ENCODE peak calls at places on chromosomes 3 and 15, in four cellular contexts. R, A, P and C are unnamed samples.
A peak's percentile ranks its signal among the peaks of the same experiment; 100 is the strongest.

GRCh38 chr15:83556068-83556467 is 97.9 kb upstream of the ADAMTSL3 start:
- DNase-seq in R (no peak), A (no peak), P (no peak), C (no peak)

GRCh38 chr3:153462550-153462949 is 300.5 kb downstream of the RAP2B start:
- DNase-seq in R (no peak), A (no peak), P (no peak), C (no peak)

GRCh38 chr15:96343529-96344072 is 13.1 kb downstream of the NR2F2 start:
- DNase-seq in R (no peak), A (no peak), P (no peak), C (no peak)

GRCh38 chr3:197372076-197372661 is 73.8 kb upstream of the DLG1 start:
- DNase-seq in R (peak; percentile 70), A (peak; percentile 76), P (peak; percentile 97), C (peak; percentile 72)

GRCh38 chr15:84949845-84950569 is 31.6 kb upstream of the PDE8A start:
- DNase-seq in R (no peak), A (peak; percentile 26), P (peak; percentile 28), C (no peak)

GRCh38 chr3:175535351-175535750 is 676.2 kb downstream of the NAALADL2 start:
- DNase-seq in R (no peak), A (no peak), P (no peak), C (no peak)

GRCh38 chr3:53846134-53846850 is at the start of the genes CHDH and IL17RB:
- DNase-seq in R (no peak), A (no peak), P (no peak), C (no peak)

GRCh38 chr3:85030052-85030451 is 71.3 kb downstream of the CADM2 start:
- DNase-seq in R (no peak), A (no peak), P (no peak), C (no peak)

GRCh38 chr3:184477940-184478339 is 83.6 kb upstream of the EPHB3 start:
- DNase-seq in R (no peak), A (no peak), P (no peak), C (no peak)

GRCh38 chr15:75723847-75724660 is 11.4 kb upstream of the CSPG4 start:
- DNase-seq in R (peak; percentile 85), A (peak; percentile 96), P (peak; percentile 94), C (peak; percentile 87)

GRCh38 chr3:44065741-44066140 is 175.9 kb upstream of the TOPAZ1 start:
- DNase-seq in R (no peak), A (no peak), P (no peak), C (no peak)

GRCh38 chr3:12224181-12225147 is 64.4 kb upstream of the PPARG start:
- DNase-seq in R (peak; percentile 38), A (peak; percentile 98), P (peak; percentile 18), C (no peak)

GRCh38 chr3:7015683-7016440 is 154.9 kb downstream of the GRM7 start:
- DNase-seq in R (no peak), A (no peak), P (no peak), C (no peak)

GRCh38 chr3:197168606-197169005 is 129.8 kb downstream of the DLG1 start:
- DNase-seq in R (peak; percentile 14), A (peak; percentile 64), P (peak; percentile 81), C (peak; percentile 60)

GRCh38 chr3:114319453-114319852 is 25.6 kb downstream of the TIGIT start:
- DNase-seq in R (peak; percentile 49), A (peak; percentile 26), P (peak; percentile 56), C (peak; percentile 51)

GRCh38 chr15:27036210-27036609 is 65.2 kb downstream of the GABRG3 start:
- DNase-seq in R (no peak), A (no peak), P (no peak), C (no peak)

GRCh38 chr15:96038650-96039049 is 291.9 kb upstream of the NR2F2 start:
- DNase-seq in R (peak; percentile 27), A (no peak), P (no peak), C (no peak)

GRCh38 chr3:120705851-120706582 is 24.0 kb upstream of the HGD start:
- DNase-seq in R (no peak), A (no peak), P (peak; percentile 51), C (no peak)

GRCh38 chr15:93037341-93038063 is 51.5 kb downstream of the RGMA start:
- DNase-seq in R (peak; percentile 39), A (peak; percentile 64), P (peak; percentile 52), C (peak; percentile 24)

GRCh38 chr3:112685435-112685834 is 44.5 kb upstream of the CCDC80 start:
- DNase-seq in R (peak; percentile 94), A (peak; percentile 55), P (peak; percentile 93), C (peak; percentile 98)

GRCh38 chr3:117399311-117400068 is 689.9 kb downstream of the TUSC7 start:
- DNase-seq in R (peak; percentile 38), A (peak; percentile 30), P (peak; percentile 29), C (no peak)

GRCh38 chr3:117404756-117405155 is 695.2 kb downstream of the TUSC7 start:
- DNase-seq in R (no peak), A (no peak), P (no peak), C (no peak)

GRCh38 chr3:117404153-117404552 is 694.6 kb downstream of the TUSC7 start:
- DNase-seq in R (no peak), A (peak; percentile 1), P (no peak), C (no peak)

GRCh38 chr3:117398166-117398954 is 688.8 kb downstream of the TUSC7 start:
- DNase-seq in R (no peak), A (no peak), P (no peak), C (no peak)

DNA sequence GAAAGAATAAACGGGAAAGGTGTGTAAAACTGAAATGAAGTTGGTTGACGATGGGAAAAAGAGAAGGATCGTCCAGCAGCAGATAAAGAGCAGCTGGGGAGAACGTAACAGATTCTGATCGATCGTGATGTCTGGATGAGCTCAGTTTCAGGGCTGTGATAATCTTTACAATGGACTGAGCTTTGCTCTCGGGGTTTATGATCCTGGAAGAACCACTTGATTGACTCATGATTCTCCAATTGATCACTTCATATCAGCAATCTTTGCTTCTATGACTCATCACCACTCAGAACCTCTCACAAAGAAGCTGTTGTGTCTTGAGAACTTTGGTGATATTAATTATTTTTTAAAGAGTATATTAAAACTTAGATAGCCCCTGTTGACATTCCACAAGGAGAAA is 690.7 kb downstream of the TUSC7 start:
- DNase-seq in R (no peak), A (no peak), P (no peak), C (no peak)
- H3K4me3 ChIP-seq in R (no peak overlapping the region), A (no peak overlapping the region), P (no peak overlapping the region), C (no peak overlapping the region)

GRCh38 chr3:126703512-126704493 is at the start of gene CHCHD6:
- DNase-seq in R (peak; percentile 94), A (peak; percentile 97), P (peak; percentile 93), C (peak; percentile 90)
- TF ChIP-seq CTCF in R (no peak), A (no peak), P (no peak), C (peak; percentile 25)

GRCh38 chr3:37925157-37925556 is 63.5 kb downstream of the CTDSPL start:
- DNase-seq in R (no peak), A (no peak), P (no peak), C (no peak)

GRCh38 chr3:37921025-37921424 is 59.3 kb downstream of the CTDSPL start:
- DNase-seq in R (no peak), A (no peak), P (no peak), C (no peak)

GRCh38 chr3:37924453-37924852 is 62.8 kb downstream of the CTDSPL start:
- DNase-seq in R (no peak), A (no peak), P (peak; percentile 51), C (no peak)

GRCh38 chr3:37923576-37923926 is 61.9 kb downstream of the CTDSPL start:
- DNase-seq in R (no peak), A (no peak), P (no peak), C (no peak)

DNA sequence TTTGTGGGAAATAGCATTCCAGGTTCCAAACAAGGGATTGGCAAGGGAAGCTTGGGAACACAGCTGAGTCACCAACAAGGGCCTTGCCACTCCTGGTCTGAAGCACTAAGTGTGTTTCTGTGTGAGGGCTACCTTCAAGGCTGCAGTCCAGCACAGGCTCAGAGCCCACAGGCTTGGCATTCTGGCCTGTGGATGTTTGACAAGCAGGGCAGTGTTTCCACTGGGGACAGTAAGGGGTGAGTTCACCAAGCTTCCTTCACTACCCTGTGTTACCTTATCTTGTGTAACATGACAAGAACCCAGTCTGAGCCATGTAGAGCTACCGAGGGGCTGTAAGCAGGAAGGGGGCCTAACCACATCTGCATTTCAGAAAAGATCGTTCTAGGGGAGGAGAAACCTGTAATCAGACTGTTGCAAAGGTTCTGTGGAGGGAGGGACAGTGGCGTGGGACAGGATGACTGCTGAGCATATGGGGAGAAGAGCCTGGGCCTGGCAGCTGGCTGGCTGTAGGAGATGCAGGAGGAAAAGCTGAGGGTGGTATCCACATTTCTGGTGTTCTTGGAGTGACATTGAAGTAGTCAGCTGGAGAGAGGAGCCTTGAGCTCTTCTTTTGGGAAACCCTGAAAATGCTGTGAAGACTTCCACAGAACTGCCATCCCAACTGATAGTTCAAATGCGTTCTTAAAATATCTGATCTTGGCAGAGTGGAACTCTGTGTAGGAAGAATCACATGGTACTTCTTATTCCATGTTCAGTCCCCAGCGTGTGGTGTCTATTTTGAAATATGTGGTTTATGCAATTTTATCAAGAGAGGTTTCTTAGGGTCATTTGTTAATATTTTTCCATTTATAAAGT is 61.3 kb downstream of the CTDSPL start:
- DNase-seq in R (peak; percentile 49), A (peak; percentile 55), P (peak; percentile 78), C (no peak)
- H3K4me3 ChIP-seq in R (no peak overlapping the region), A (no peak overlapping the region), P (no peak overlapping the region), C (no peak overlapping the region)

GRCh38 chr3:119598410-119599098 is 869 bp downstream of the PLA1A start:
- DNase-seq in R (no peak), A (no peak), P (no peak), C (no peak)

GRCh38 chr3:119601154-119601553 is 3.5 kb downstream of the PLA1A start:
- DNase-seq in R (no peak), A (no peak), P (no peak), C (no peak)

GRCh38 chr3:119597548-119598288 is at the start of gene PLA1A:
- DNase-seq in R (no peak), A (peak; percentile 21), P (no peak), C (no peak)

GRCh38 chr3:119600732-119601131 is 3.0 kb downstream of the PLA1A start:
- DNase-seq in R (no peak), A (no peak), P (no peak), C (no peak)

GRCh38 chr3:119599558-119600174 is 2.0 kb downstream of the PLA1A start:
- DNase-seq in R (no peak), A (no peak), P (no peak), C (no peak)
- TF ChIP-seq CTCF in R (no peak), A (no peak), P (no peak), C (no peak)

GRCh38 chr15:44038801-44039200 is 156.3 kb downstream of the FRMD5 start:
- DNase-seq in R (no peak), A (peak; percentile 30), P (no peak), C (no peak)
- H3K4me3 ChIP-seq in R (no peak overlapping the region), A (no peak overlapping the region), P (no peak overlapping the region), C (no peak overlapping the region)

GRCh38 chr15:50506121-50506520 is 40.3 kb downstream of the USP50 start:
- DNase-seq in R (no peak), A (no peak), P (no peak), C (no peak)
- TF ChIP-seq CTCF in R (no peak), A (no peak), P (no peak), C (no peak)